ENCODE peak calls at places on chromosomes 6 and 20, in nine cellular contexts. One of them, this sample, is unnamed.

GRCh38 chr6:105324386-105325000 is 78.4 kb downstream of the PREP start:
- DNase-seq in fibroblast of the conjunctiva: no peak
- DNase-seq in esophagus muscularis mucosa: no peak
- DNase-seq in stimulated activated CD4-positive, alpha-beta T cell treated with anti-CD3 and anti-CD28 coated beads, Interleukin-15, amount 100 ng/mL, for 1 hour: no peak
- DNase-seq in NAMALWA: no peak
- DNase-seq in Kasumi-1: no peak
- DNase-seq in K562: no peak
- DNase-seq in ovary: no peak
- DNase-seq in fibroblast of the aortic adventitia: no peak
- DNase-seq in this sample: no peak

GRCh38 chr20:17660667-17661066 is 21.4 kb downstream of the RRBP1 start:
- DNase-seq in ovary: no peak
- DNase-seq in Kasumi-1: no peak
- DNase-seq in fibroblast of the conjunctiva: no peak
- DNase-seq in fibroblast of the aortic adventitia: no peak
- DNase-seq in esophagus muscularis mucosa: no peak
- DNase-seq in stimulated activated CD4-positive, alpha-beta T cell treated with anti-CD3 and anti-CD28 coated beads, Interleukin-15, amount 100 ng/mL, for 1 hour: no peak
- DNase-seq in K562: peak; percentile 31
- DNase-seq in NAMALWA: peak; percentile 43
- DNase-seq in this sample: no peak

GRCh38 chr6:391559-392440 is at the start of gene IRF4:
- DNase-seq in fibroblast of the conjunctiva: no peak
- DNase-seq in K562: no peak
- DNase-seq in fibroblast of the aortic adventitia: no peak
- DNase-seq in Kasumi-1: no peak
- DNase-seq in NAMALWA: peak; percentile 61
- DNase-seq in stimulated activated CD4-positive, alpha-beta T cell treated with anti-CD3 and anti-CD28 coated beads, Interleukin-15, amount 100 ng/mL, for 1 hour: peak; percentile 81
- DNase-seq in esophagus muscularis mucosa: no peak
- DNase-seq in ovary: no peak
- DNase-seq in this sample: no peak

GRCh38 chr6:42017021-42017643 is 33.2 kb upstream of the TAF8 start:
- DNase-seq in fibroblast of the conjunctiva: peak; percentile 48
- DNase-seq in esophagus muscularis mucosa: no peak
- DNase-seq in NAMALWA: peak; percentile 52
- DNase-seq in ovary: no peak
- DNase-seq in K562: peak; percentile 96
- DNase-seq in fibroblast of the aortic adventitia: peak; percentile 72
- DNase-seq in stimulated activated CD4-positive, alpha-beta T cell treated with anti-CD3 and anti-CD28 coated beads, Interleukin-15, amount 100 ng/mL, for 1 hour: no peak
- DNase-seq in Kasumi-1: peak; percentile 92
- DNase-seq in this sample: peak; percentile 63

GRCh38 chr6:27066381-27066780 is 181.1 kb upstream of the PRSS16 start:
- DNase-seq in NAMALWA: no peak
- DNase-seq in K562: no peak
- DNase-seq in fibroblast of the aortic adventitia: no peak
- DNase-seq in stimulated activated CD4-positive, alpha-beta T cell treated with anti-CD3 and anti-CD28 coated beads, Interleukin-15, amount 100 ng/mL, for 1 hour: no peak
- DNase-seq in ovary: no peak
- DNase-seq in fibroblast of the conjunctiva: no peak
- DNase-seq in esophagus muscularis mucosa: no peak
- DNase-seq in Kasumi-1: no peak
- DNase-seq in this sample: no peak

GRCh38 chr6:75546401-75546800 is 52.8 kb upstream of the FILIP1 start:
- DNase-seq in fibroblast of the aortic adventitia: peak; percentile 60
- DNase-seq in stimulated activated CD4-positive, alpha-beta T cell treated with anti-CD3 and anti-CD28 coated beads, Interleukin-15, amount 100 ng/mL, for 1 hour: no peak
- DNase-seq in ovary: no peak
- DNase-seq in esophagus muscularis mucosa: no peak
- DNase-seq in Kasumi-1: peak; percentile 45
- DNase-seq in NAMALWA: peak; percentile 39
- DNase-seq in K562: no peak
- DNase-seq in fibroblast of the conjunctiva: peak; percentile 14
- DNase-seq in this sample: no peak

GRCh38 chr6:31952140-31952805 is 6.4 kb downstream of the CFB start:
- DNase-seq in fibroblast of the conjunctiva: peak; percentile 57
- DNase-seq in K562: peak; percentile 72
- DNase-seq in ovary: peak; percentile 79
- DNase-seq in stimulated activated CD4-positive, alpha-beta T cell treated with anti-CD3 and anti-CD28 coated beads, Interleukin-15, amount 100 ng/mL, for 1 hour: no peak
- DNase-seq in Kasumi-1: peak; percentile 12
- DNase-seq in fibroblast of the aortic adventitia: peak; percentile 75
- DNase-seq in NAMALWA: no peak
- DNase-seq in esophagus muscularis mucosa: no peak
- DNase-seq in this sample: no peak

GRCh38 chr6:75283907-75284284 is 696 bp downstream of the TMEM30A start:
- DNase-seq in K562: no peak
- DNase-seq in stimulated activated CD4-positive, alpha-beta T cell treated with anti-CD3 and anti-CD28 coated beads, Interleukin-15, amount 100 ng/mL, for 1 hour: no peak
- DNase-seq in fibroblast of the aortic adventitia: no peak
- DNase-seq in esophagus muscularis mucosa: no peak
- DNase-seq in Kasumi-1: no peak
- DNase-seq in ovary: no peak
- DNase-seq in fibroblast of the conjunctiva: no peak
- DNase-seq in NAMALWA: peak; percentile 39
- DNase-seq in this sample: no peak

GRCh38 chr20:31670371-31671228 is 32.9 kb downstream of the COX4I2 start:
- DNase-seq in K562: peak; percentile 68
- DNase-seq in fibroblast of the conjunctiva: no peak
- DNase-seq in ovary: no peak
- DNase-seq in NAMALWA: no peak
- DNase-seq in fibroblast of the aortic adventitia: peak; percentile 47
- DNase-seq in esophagus muscularis mucosa: no peak
- DNase-seq in stimulated activated CD4-positive, alpha-beta T cell treated with anti-CD3 and anti-CD28 coated beads, Interleukin-15, amount 100 ng/mL, for 1 hour: no peak
- DNase-seq in Kasumi-1: no peak
- DNase-seq in this sample: no peak

GRCh38 chr20:444862-445426 is 17.4 kb downstream of the TBC1D20 start:
- DNase-seq in fibroblast of the conjunctiva: no peak
- DNase-seq in fibroblast of the aortic adventitia: peak; percentile 34
- DNase-seq in ovary: no peak
- DNase-seq in stimulated activated CD4-positive, alpha-beta T cell treated with anti-CD3 and anti-CD28 coated beads, Interleukin-15, amount 100 ng/mL, for 1 hour: no peak
- DNase-seq in Kasumi-1: no peak
- DNase-seq in K562: peak; percentile 56
- DNase-seq in NAMALWA: no peak
- DNase-seq in esophagus muscularis mucosa: no peak
- DNase-seq in this sample: no peak

GRCh38 chr6:43763133-43763797 is 6.7 kb upstream of the VEGFA start:
- DNase-seq in ovary: peak; percentile 26
- DNase-seq in fibroblast of the conjunctiva: no peak
- DNase-seq in NAMALWA: no peak
- DNase-seq in esophagus muscularis mucosa: no peak
- DNase-seq in K562: no peak
- DNase-seq in stimulated activated CD4-positive, alpha-beta T cell treated with anti-CD3 and anti-CD28 coated beads, Interleukin-15, amount 100 ng/mL, for 1 hour: no peak
- DNase-seq in fibroblast of the aortic adventitia: peak; percentile 54
- DNase-seq in Kasumi-1: no peak
- DNase-seq in this sample: no peak